ENCODE peak calls at places on chromosome 4, in nine cellular contexts. Q, L, M, S, C, Z, G, O and N are unnamed samples.
A peak's percentile ranks its signal among the peaks of the same experiment; 100 is the strongest.

GRCh38 chr4:16717266-16717970 is 181.0 kb downstream of the LDB2 start:
- DNase-seq in S (no peak), C (no peak), O (no peak), L (no peak), Z (no peak), M (no peak), G (no peak), Q (no peak), N (no peak)

GRCh38 chr4:146945556-146946374 is at the start of gene TTC29:
- DNase-seq in M (peak; percentile 83), L (peak; percentile 87), C (peak; percentile 91), G (peak; percentile 89), Z (peak; percentile 78), O (peak; percentile 82), Q (peak; percentile 62), S (peak; percentile 88), N (peak; percentile 39)

GRCh38 chr4:118345813-118346212 is 7.0 kb downstream of the PRSS12 start:
- DNase-seq in S (no peak), Q (no peak), O (no peak), M (no peak), C (no peak), G (no peak), L (no peak), Z (peak; percentile 72), N (no peak)

GRCh38 chr4:156662921-156663320 is 308.7 kb downstream of the PDGFC start:
- DNase-seq in G (no peak), Z (no peak), Q (no peak), S (no peak), C (no peak), O (peak; percentile 13), L (no peak), M (no peak), N (no peak)

GRCh38 chr4:152850377-152850776 is 70.6 kb downstream of the ARFIP1 start:
- DNase-seq in M (peak; percentile 18), L (no peak), S (no peak), C (no peak), G (peak; percentile 23), O (peak; percentile 68), Z (peak; percentile 83), Q (peak; percentile 64), N (no peak)

GRCh38 chr4:168124008-168124641 is 31.8 kb downstream of the ANXA10 start:
- DNase-seq in Z (peak; percentile 87), O (peak; percentile 49), S (no peak), M (no peak), Q (no peak), C (no peak), L (no peak), G (no peak), N (no peak)

GRCh38 chr4:184728858-184729257 is 5.0 kb downstream of the CENPU start:
- DNase-seq in Q (peak; percentile 42), C (no peak), O (peak; percentile 88), S (no peak), L (no peak), M (no peak), G (no peak), Z (peak; percentile 92), N (no peak)

GRCh38 chr4:88818650-88819470 is 121.2 kb upstream of the NAP1L5 start:
- DNase-seq in M (peak; percentile 37), Q (peak; percentile 43), S (peak; percentile 30), C (peak; percentile 24), G (peak; percentile 48), Z (peak; percentile 52), L (peak; percentile 64), O (peak; percentile 70), N (no peak)

GRCh38 chr4:128916832-128917231 is 107.3 kb downstream of the JADE1 start:
- DNase-seq in M (peak; percentile 4), O (no peak), S (no peak), Q (no peak), C (no peak), Z (no peak), L (no peak), G (peak; percentile 11), N (no peak)

GRCh38 chr4:123284166-123284565 is 112.4 kb upstream of the SPRY1 start:
- DNase-seq in Q (no peak), L (no peak), Z (no peak), C (no peak), G (no peak), O (peak; percentile 25), M (no peak), S (no peak), N (no peak)

GRCh38 chr4:152273343-152273742 is 262.5 kb downstream of the FBXW7 start:
- DNase-seq in S (no peak), C (no peak), Q (no peak), M (no peak), Z (peak; percentile 73), L (no peak), O (no peak), G (no peak), N (no peak)

GRCh38 chr4:74016068-74016467 is 17.6 kb upstream of the CXCL5 start:
- DNase-seq in L (no peak), O (no peak), C (no peak), Q (no peak), G (no peak), S (no peak), M (no peak), Z (peak; percentile 78), N (peak; percentile 72)

GRCh38 chr4:575281-576141 is 584 bp downstream of the TMEM271 start:
- DNase-seq in O (peak; percentile 76), G (no peak), S (no peak), M (no peak), C (peak; percentile 58), Q (no peak), Z (peak; percentile 56), L (no peak), N (no peak)

GRCh38 chr4:3803475-3803847 is 37.3 kb downstream of the ADRA2C start:
- DNase-seq in G (no peak), M (no peak), O (no peak), S (no peak), C (no peak), Z (no peak), L (no peak), Q (no peak), N (no peak)

GRCh38 chr4:71857713-71858451 is 74.0 kb upstream of the GC start:
- DNase-seq in M (no peak), O (no peak), Q (no peak), C (peak; percentile 21), L (no peak), Z (no peak), S (no peak), G (no peak), N (no peak)

GRCh38 chr4:104489731-104490095 is 5.0 kb downstream of the CXXC4 start:
- DNase-seq in C (no peak), Z (no peak), G (no peak), L (no peak), S (no peak), O (no peak), Q (no peak), M (no peak), N (no peak)

GRCh38 chr4:104491396-104491821 is 3.3 kb downstream of the CXXC4 start:
- DNase-seq in O (peak; percentile 16), L (peak; percentile 36), C (peak; percentile 69), G (peak; percentile 34), Q (no peak), S (peak; percentile 67), Z (no peak), M (peak; percentile 50), N (peak; percentile 28)

GRCh38 chr4:104490770-104491395 is 3.8 kb downstream of the CXXC4 start:
- DNase-seq in C (peak; percentile 68), S (peak; percentile 68), O (peak; percentile 62), L (peak; percentile 65), G (peak; percentile 78), Z (peak; percentile 19), Q (no peak), M (peak; percentile 53), N (peak; percentile 39)

GRCh38 chr4:104491826-104492771 is 2.6 kb downstream of the CXXC4 start:
- DNase-seq in O (peak; percentile 2), Q (no peak), G (no peak), S (no peak), L (peak; percentile 5), M (no peak), C (peak; percentile 61), Z (no peak), N (no peak)

GRCh38 chr4:104490096-104490769 is 4.5 kb downstream of the CXXC4 start:
- DNase-seq in C (no peak), Z (no peak), O (no peak), Q (no peak), S (peak; percentile 53), M (no peak), G (no peak), L (peak; percentile 20), N (no peak)
- H3K4me3 ChIP-seq in C (peak overlapping the region; percentile 77), Z (no peak overlapping the region), O (peak overlapping the region; percentile 58), Q (peak overlapping the region; percentile 63), S (peak overlapping the region; percentile 75), M (peak overlapping the region; percentile 68), G (peak overlapping the region; percentile 49), L (peak overlapping the region; percentile 56), N (peak overlapping the region; percentile 58)

GRCh38 chr4:56469489-56470210 is 2.2 kb downstream of the SRP72 start:
- DNase-seq in M (no peak), C (no peak), Z (no peak), Q (no peak), O (peak; percentile 24), S (no peak), L (no peak), G (no peak), N (peak; percentile 65)
- H3K4me3 ChIP-seq in M (no peak overlapping the region), C (no peak overlapping the region), Z (no peak overlapping the region), Q (peak overlapping the region; percentile 96), O (no peak overlapping the region), S (no peak overlapping the region), L (no peak overlapping the region), G (no peak overlapping the region), N (peak overlapping the region; percentile 97)

GRCh38 chr4:54227261-54228063 is 1.6 kb upstream of the PDGFRA start:
- DNase-seq in Q (no peak), S (no peak), L (no peak), G (no peak), M (no peak), Z (peak; percentile 67), C (peak; percentile 57), O (peak; percentile 76), N (no peak)

GRCh38 chr4:54228064-54228527 is 997 bp upstream of the PDGFRA start:
- DNase-seq in Z (peak; percentile 65), L (no peak), O (peak; percentile 90), S (peak; percentile 59), G (peak; percentile 75), Q (no peak), C (peak; percentile 81), M (peak; percentile 25), N (no peak)

GRCh38 chr4:54226399-54227260 is 2.5 kb upstream of the PDGFRA start:
- DNase-seq in G (peak; percentile 82), L (no peak), Z (no peak), C (peak; percentile 23), Q (no peak), M (no peak), S (no peak), O (peak; percentile 89), N (no peak)

GRCh38 chr4:54224960-54225670 is 4.0 kb upstream of the PDGFRA start:
- DNase-seq in S (no peak), L (no peak), Z (no peak), Q (no peak), M (no peak), G (peak; percentile 42), C (peak; percentile 2), O (no peak), N (no peak)

GRCh38 chr4:54225671-54226398 is 3.3 kb upstream of the PDGFRA start:
- DNase-seq in M (no peak), Z (no peak), C (peak; percentile 9), Q (no peak), L (no peak), O (peak; percentile 33), G (no peak), S (no peak), N (no peak)
- H3K4me3 ChIP-seq in M (peak overlapping the region; percentile 37), Z (no peak overlapping the region), C (no peak overlapping the region), Q (no peak overlapping the region), L (no peak overlapping the region), O (peak overlapping the region; percentile 98), G (peak overlapping the region; percentile 18), S (peak overlapping the region; percentile 60), N (no peak overlapping the region)

GRCh38 chr4:185771696-185772390 is 40.2 kb downstream of the SORBS2 start:
- DNase-seq in L (no peak), C (no peak), G (no peak), Z (no peak), O (peak; percentile 38), S (no peak), M (no peak), Q (no peak), N (no peak)
- H3K4me3 ChIP-seq in L (no peak overlapping the region), C (no peak overlapping the region), G (no peak overlapping the region), Z (no peak overlapping the region), O (no peak overlapping the region), S (no peak overlapping the region), M (no peak overlapping the region), Q (no peak overlapping the region), N (no peak overlapping the region)